ENCODE peak calls at places on chromosomes 12 and 14, in four cellular contexts. One of them, this sample, is unnamed.

GRCh38 chr14:33534636-33535035 is 416.2 kb downstream of the EGLN3 start:
- ATAC-seq in activated CD8-positive, alpha-beta T cell treated with anti-CD3 and anti-CD28 coated beads for 36 hours: no peak
- ATAC-seq in naive thymus-derived CD4-positive, alpha-beta T cell: no peak
- ATAC-seq in activated T-cell treated with anti-CD3 and anti-CD28 coated beads, Interleukin-2, amount 50 U/mL, for 4 hours: no peak
- ATAC-seq in this sample: no peak

GRCh38 chr14:64005822-64006221 is 153.0 kb downstream of the SYNE2 start:
- ATAC-seq in activated CD8-positive, alpha-beta T cell treated with anti-CD3 and anti-CD28 coated beads for 36 hours: no peak
- ATAC-seq in naive thymus-derived CD4-positive, alpha-beta T cell: no peak
- ATAC-seq in activated T-cell treated with anti-CD3 and anti-CD28 coated beads, Interleukin-2, amount 50 U/mL, for 4 hours: no peak
- ATAC-seq in this sample: no peak

GRCh38 chr12:115507951-115508722 is 769.4 kb downstream of the MED13L start:
- ATAC-seq in activated CD8-positive, alpha-beta T cell treated with anti-CD3 and anti-CD28 coated beads for 36 hours: no peak
- ATAC-seq in naive thymus-derived CD4-positive, alpha-beta T cell: no peak
- ATAC-seq in activated T-cell treated with anti-CD3 and anti-CD28 coated beads, Interleukin-2, amount 50 U/mL, for 4 hours: no peak
- ATAC-seq in this sample: no peak

GRCh38 chr12:18468521-18469075 is 207.3 kb downstream of the PIK3C2G start:
- ATAC-seq in activated CD8-positive, alpha-beta T cell treated with anti-CD3 and anti-CD28 coated beads for 36 hours: no peak
- ATAC-seq in naive thymus-derived CD4-positive, alpha-beta T cell: no peak
- ATAC-seq in activated T-cell treated with anti-CD3 and anti-CD28 coated beads, Interleukin-2, amount 50 U/mL, for 4 hours: no peak
- ATAC-seq in this sample: no peak

GRCh38 chr14:55518391-55518790 is 61.6 kb upstream of the KTN1 start:
- ATAC-seq in activated CD8-positive, alpha-beta T cell treated with anti-CD3 and anti-CD28 coated beads for 36 hours: no peak
- ATAC-seq in naive thymus-derived CD4-positive, alpha-beta T cell: no peak
- ATAC-seq in activated T-cell treated with anti-CD3 and anti-CD28 coated beads, Interleukin-2, amount 50 U/mL, for 4 hours: no peak
- ATAC-seq in this sample: no peak

GRCh38 chr14:29927596-29928341 is at the start of gene PRKD1:
- ATAC-seq in activated CD8-positive, alpha-beta T cell treated with anti-CD3 and anti-CD28 coated beads for 36 hours: peak
- ATAC-seq in naive thymus-derived CD4-positive, alpha-beta T cell: no peak
- ATAC-seq in activated T-cell treated with anti-CD3 and anti-CD28 coated beads, Interleukin-2, amount 50 U/mL, for 4 hours: peak
- ATAC-seq in this sample: no peak

GRCh38 chr12:23472329-23472971 is 477.0 kb downstream of the SOX5 start:
- ATAC-seq in activated CD8-positive, alpha-beta T cell treated with anti-CD3 and anti-CD28 coated beads for 36 hours: no peak
- ATAC-seq in naive thymus-derived CD4-positive, alpha-beta T cell: no peak
- ATAC-seq in activated T-cell treated with anti-CD3 and anti-CD28 coated beads, Interleukin-2, amount 50 U/mL, for 4 hours: no peak
- ATAC-seq in this sample: no peak

GRCh38 chr12:93325855-93326254 is 51.9 kb upstream of the NUDT4 start:
- ATAC-seq in activated CD8-positive, alpha-beta T cell treated with anti-CD3 and anti-CD28 coated beads for 36 hours: no peak
- ATAC-seq in naive thymus-derived CD4-positive, alpha-beta T cell: no peak
- ATAC-seq in activated T-cell treated with anti-CD3 and anti-CD28 coated beads, Interleukin-2, amount 50 U/mL, for 4 hours: no peak
- ATAC-seq in this sample: no peak

GRCh38 chr12:5063149-5063548 is 19.5 kb downstream of the KCNA5 start:
- ATAC-seq in activated CD8-positive, alpha-beta T cell treated with anti-CD3 and anti-CD28 coated beads for 36 hours: no peak
- ATAC-seq in naive thymus-derived CD4-positive, alpha-beta T cell: no peak
- ATAC-seq in activated T-cell treated with anti-CD3 and anti-CD28 coated beads, Interleukin-2, amount 50 U/mL, for 4 hours: no peak
- ATAC-seq in this sample: no peak

GRCh38 chr14:93956082-93956481 is 20.3 kb downstream of the ASB2 start:
- ATAC-seq in activated CD8-positive, alpha-beta T cell treated with anti-CD3 and anti-CD28 coated beads for 36 hours: no peak
- ATAC-seq in naive thymus-derived CD4-positive, alpha-beta T cell: no peak
- ATAC-seq in activated T-cell treated with anti-CD3 and anti-CD28 coated beads, Interleukin-2, amount 50 U/mL, for 4 hours: no peak
- ATAC-seq in this sample: no peak

GRCh38 chr14:56274556-56274955 is 156.3 kb downstream of the PELI2 start:
- ATAC-seq in activated CD8-positive, alpha-beta T cell treated with anti-CD3 and anti-CD28 coated beads for 36 hours: no peak
- ATAC-seq in naive thymus-derived CD4-positive, alpha-beta T cell: no peak
- ATAC-seq in activated T-cell treated with anti-CD3 and anti-CD28 coated beads, Interleukin-2, amount 50 U/mL, for 4 hours: no peak
- ATAC-seq in this sample: no peak

GRCh38 chr14:37864861-37865718 is 269.7 kb downstream of the TTC6 start:
- ATAC-seq in activated CD8-positive, alpha-beta T cell treated with anti-CD3 and anti-CD28 coated beads for 36 hours: no peak
- ATAC-seq in naive thymus-derived CD4-positive, alpha-beta T cell: no peak
- ATAC-seq in activated T-cell treated with anti-CD3 and anti-CD28 coated beads, Interleukin-2, amount 50 U/mL, for 4 hours: no peak
- ATAC-seq in this sample: no peak

GRCh38 chr14:89040080-89040437 is 215.6 kb downstream of the TTC8 start:
- ATAC-seq in activated CD8-positive, alpha-beta T cell treated with anti-CD3 and anti-CD28 coated beads for 36 hours: no peak
- ATAC-seq in naive thymus-derived CD4-positive, alpha-beta T cell: no peak
- ATAC-seq in activated T-cell treated with anti-CD3 and anti-CD28 coated beads, Interleukin-2, amount 50 U/mL, for 4 hours: peak
- ATAC-seq in this sample: peak

GRCh38 chr12:94571556-94571955 is 78.8 kb downstream of the TMCC3 start:
- ATAC-seq in activated CD8-positive, alpha-beta T cell treated with anti-CD3 and anti-CD28 coated beads for 36 hours: no peak
- ATAC-seq in naive thymus-derived CD4-positive, alpha-beta T cell: no peak
- ATAC-seq in activated T-cell treated with anti-CD3 and anti-CD28 coated beads, Interleukin-2, amount 50 U/mL, for 4 hours: no peak
- ATAC-seq in this sample: no peak

GRCh38 chr12:130961921-130962326 is 8.2 kb downstream of the ADGRD1 start:
- ATAC-seq in activated CD8-positive, alpha-beta T cell treated with anti-CD3 and anti-CD28 coated beads for 36 hours: no peak
- ATAC-seq in naive thymus-derived CD4-positive, alpha-beta T cell: no peak
- ATAC-seq in activated T-cell treated with anti-CD3 and anti-CD28 coated beads, Interleukin-2, amount 50 U/mL, for 4 hours: no peak
- ATAC-seq in this sample: no peak

GRCh38 chr12:43198608-43199007 is 353.4 kb downstream of the ADAMTS20 start:
- ATAC-seq in activated CD8-positive, alpha-beta T cell treated with anti-CD3 and anti-CD28 coated beads for 36 hours: no peak
- ATAC-seq in naive thymus-derived CD4-positive, alpha-beta T cell: no peak
- ATAC-seq in activated T-cell treated with anti-CD3 and anti-CD28 coated beads, Interleukin-2, amount 50 U/mL, for 4 hours: no peak
- ATAC-seq in this sample: no peak

GRCh38 chr14:95434161-95434560 is 82.3 kb downstream of the SYNE3 start:
- ATAC-seq in activated CD8-positive, alpha-beta T cell treated with anti-CD3 and anti-CD28 coated beads for 36 hours: no peak
- ATAC-seq in naive thymus-derived CD4-positive, alpha-beta T cell: no peak
- ATAC-seq in activated T-cell treated with anti-CD3 and anti-CD28 coated beads, Interleukin-2, amount 50 U/mL, for 4 hours: no peak
- ATAC-seq in this sample: no peak

GRCh38 chr12:53486730-53487487 is 12.3 kb downstream of the MAP3K12 start:
- ATAC-seq in activated CD8-positive, alpha-beta T cell treated with anti-CD3 and anti-CD28 coated beads for 36 hours: no peak
- ATAC-seq in naive thymus-derived CD4-positive, alpha-beta T cell: no peak
- ATAC-seq in activated T-cell treated with anti-CD3 and anti-CD28 coated beads, Interleukin-2, amount 50 U/mL, for 4 hours: no peak
- ATAC-seq in this sample: no peak

GRCh38 chr12:737117-737739 is 15.2 kb upstream of the WNK1 start:
- ATAC-seq in activated CD8-positive, alpha-beta T cell treated with anti-CD3 and anti-CD28 coated beads for 36 hours: no peak
- ATAC-seq in naive thymus-derived CD4-positive, alpha-beta T cell: no peak
- ATAC-seq in activated T-cell treated with anti-CD3 and anti-CD28 coated beads, Interleukin-2, amount 50 U/mL, for 4 hours: no peak
- ATAC-seq in this sample: no peak

GRCh38 chr12:4272976-4273650 is 449 bp upstream of the CCND2 start:
- ATAC-seq in activated CD8-positive, alpha-beta T cell treated with anti-CD3 and anti-CD28 coated beads for 36 hours: peak
- ATAC-seq in naive thymus-derived CD4-positive, alpha-beta T cell: no peak
- ATAC-seq in activated T-cell treated with anti-CD3 and anti-CD28 coated beads, Interleukin-2, amount 50 U/mL, for 4 hours: peak
- ATAC-seq in this sample: no peak

GRCh38 chr12:124821252-124822200 is 42.1 kb downstream of the SCARB1 start:
- ATAC-seq in activated CD8-positive, alpha-beta T cell treated with anti-CD3 and anti-CD28 coated beads for 36 hours: no peak
- ATAC-seq in naive thymus-derived CD4-positive, alpha-beta T cell: no peak
- ATAC-seq in activated T-cell treated with anti-CD3 and anti-CD28 coated beads, Interleukin-2, amount 50 U/mL, for 4 hours: no peak
- ATAC-seq in this sample: no peak

GRCh38 chr12:75850751-75851462 is 180.7 kb downstream of the PHLDA1 start:
- ATAC-seq in activated CD8-positive, alpha-beta T cell treated with anti-CD3 and anti-CD28 coated beads for 36 hours: no peak
- ATAC-seq in naive thymus-derived CD4-positive, alpha-beta T cell: no peak
- ATAC-seq in activated T-cell treated with anti-CD3 and anti-CD28 coated beads, Interleukin-2, amount 50 U/mL, for 4 hours: no peak
- ATAC-seq in this sample: no peak

GRCh38 chr12:119877639-119877948 is 474 bp upstream of the CIT start:
- ATAC-seq in activated CD8-positive, alpha-beta T cell treated with anti-CD3 and anti-CD28 coated beads for 36 hours: peak
- ATAC-seq in naive thymus-derived CD4-positive, alpha-beta T cell: no peak
- ATAC-seq in activated T-cell treated with anti-CD3 and anti-CD28 coated beads, Interleukin-2, amount 50 U/mL, for 4 hours: no peak
- ATAC-seq in this sample: no peak

GRCh38 chr12:27335364-27336145 is 2.9 kb downstream of the BMAL2 start:
- ATAC-seq in activated CD8-positive, alpha-beta T cell treated with anti-CD3 and anti-CD28 coated beads for 36 hours: no peak
- ATAC-seq in naive thymus-derived CD4-positive, alpha-beta T cell: no peak
- ATAC-seq in activated T-cell treated with anti-CD3 and anti-CD28 coated beads, Interleukin-2, amount 50 U/mL, for 4 hours: no peak
- ATAC-seq in this sample: peak

GRCh38 chr14:74882103-74882920 is 596 bp downstream of the DLST start:
- ATAC-seq in activated CD8-positive, alpha-beta T cell treated with anti-CD3 and anti-CD28 coated beads for 36 hours: peak
- ATAC-seq in naive thymus-derived CD4-positive, alpha-beta T cell: peak
- ATAC-seq in activated T-cell treated with anti-CD3 and anti-CD28 coated beads, Interleukin-2, amount 50 U/mL, for 4 hours: peak
- ATAC-seq in this sample: peak

GRCh38 chr12:19916193-19916498 is 452.2 kb upstream of the PDE3A start:
- ATAC-seq in activated CD8-positive, alpha-beta T cell treated with anti-CD3 and anti-CD28 coated beads for 36 hours: no peak
- ATAC-seq in naive thymus-derived CD4-positive, alpha-beta T cell: no peak
- ATAC-seq in activated T-cell treated with anti-CD3 and anti-CD28 coated beads, Interleukin-2, amount 50 U/mL, for 4 hours: no peak
- ATAC-seq in this sample: no peak

GRCh38 chr14:41749425-41749824 is 142.7 kb downstream of the LRFN5 start:
- ATAC-seq in activated CD8-positive, alpha-beta T cell treated with anti-CD3 and anti-CD28 coated beads for 36 hours: peak
- ATAC-seq in naive thymus-derived CD4-positive, alpha-beta T cell: peak
- ATAC-seq in activated T-cell treated with anti-CD3 and anti-CD28 coated beads, Interleukin-2, amount 50 U/mL, for 4 hours: no peak
- ATAC-seq in this sample: peak